ENCODE peak calls at places on chromosome 10, in five cellular contexts. J, E, Z, X and B are unnamed samples.

GRCh38 chr10:123009105-123009805 is 449 bp downstream of the ACADSB start:
- DNase-seq in J (peak), E (no peak), Z (peak), X (no peak), B (peak)

GRCh38 chr10:34348917-34349509 is 466.1 kb downstream of the PARD3 start:
- DNase-seq in J (no peak), E (no peak), Z (no peak), X (no peak), B (no peak)

GRCh38 chr10:128322950-128323349 is 196.7 kb upstream of the MKI67 start:
- DNase-seq in J (no peak), E (no peak), Z (no peak), X (no peak), B (no peak)

GRCh38 chr10:68067029-68067428 is 8.1 kb downstream of the HERC4 start:
- DNase-seq in J (no peak), E (no peak), Z (no peak), X (no peak), B (no peak)

GRCh38 chr10:120172371-120172770 is 279.8 kb downstream of the SEC23IP start:
- DNase-seq in J (no peak), E (no peak), Z (no peak), X (no peak), B (no peak)

GRCh38 chr10:12839941-12840611 is 161.4 kb downstream of the CCDC3 start:
- DNase-seq in J (no peak), E (no peak), Z (no peak), X (no peak), B (no peak)

GRCh38 chr10:116756277-116756676 is 13.9 kb upstream of the HSPA12A start:
- DNase-seq in J (no peak), E (peak), Z (no peak), X (peak), B (peak)

GRCh38 chr10:48659790-48660189 is 24.9 kb upstream of the WDFY4 start:
- DNase-seq in J (no peak), E (no peak), Z (no peak), X (no peak), B (no peak)

GRCh38 chr10:26355241-26355640 is 82.9 kb upstream of the APBB1IP start:
- DNase-seq in J (no peak), E (no peak), Z (no peak), X (no peak), B (no peak)

GRCh38 chr10:43078986-43079273 is 2.1 kb downstream of the RET start:
- DNase-seq in J (peak), E (no peak), Z (no peak), X (no peak), B (no peak)

GRCh38 chr10:100325164-100325563 is 4.9 kb downstream of the PKD2L1 start:
- DNase-seq in J (no peak), E (no peak), Z (no peak), X (no peak), B (no peak)

GRCh38 chr10:30782543-30783461 is 153.2 kb upstream of the LYZL2 start:
- DNase-seq in J (no peak), E (no peak), Z (no peak), X (no peak), B (no peak)

GRCh38 chr10:91758303-91759146 is 39.7 kb upstream of the TNKS2 start:
- DNase-seq in J (no peak), E (no peak), Z (no peak), X (no peak), B (no peak)